ENCODE peak calls at places on chromosome 21, in five cellular contexts. T, D, A, F and U are unnamed samples.

GRCh38 chr21:14988760-14989159 is 76.0 kb downstream of the NRIP1 start:
- DNase-seq in T (no peak), D (no peak), A (no peak), F (no peak), U (no peak)

GRCh38 chr21:25903599-25903998 is 168.8 kb downstream of the GABPA start:
- DNase-seq in T (no peak), D (no peak), A (no peak), F (no peak), U (no peak)

GRCh38 chr21:18334066-18334465 is 69.5 kb downstream of the TMPRSS15 start:
- DNase-seq in T (no peak), D (no peak), A (no peak), F (no peak), U (no peak)

GRCh38 chr21:29473808-29474207 is 175.1 kb downstream of the BACH1 start:
- DNase-seq in T (no peak), D (no peak), A (no peak), F (no peak), U (no peak)

GRCh38 chr21:44567481-44568171 is 5.9 kb upstream of the KRTAP10-4 start:
- DNase-seq in T (no peak), D (no peak), A (no peak), F (no peak), U (no peak)

GRCh38 chr21:14013056-14013603 is 197.6 kb downstream of the LIPI start:
- DNase-seq in T (no peak), D (no peak), A (no peak), F (no peak), U (no peak)

GRCh38 chr21:26169061-26169610 is 1.4 kb downstream of the APP start:
- DNase-seq in T (peak; percentile 55), D (peak; percentile 33), A (peak; percentile 79), F (no peak), U (peak; percentile 33)

GRCh38 chr21:44892536-44893277 is 19.2 kb upstream of the PTTG1IP start:
- DNase-seq in T (peak; percentile 80), D (peak; percentile 67), A (peak; percentile 66), F (peak; percentile 49), U (peak; percentile 76)

GRCh38 chr21:45162809-45163208 is 88.4 kb downstream of the ADARB1 start:
- DNase-seq in T (no peak), D (no peak), A (no peak), F (no peak), U (no peak)

GRCh38 chr21:39809936-39810335 is 57.3 kb upstream of the PCP4 start:
- DNase-seq in T (no peak), D (no peak), A (no peak), F (no peak), U (no peak)

GRCh38 chr21:19440792-19441494 is 1037.4 kb upstream of the TMPRSS15 start:
- DNase-seq in T (no peak), D (no peak), A (no peak), F (no peak), U (no peak)

GRCh38 chr21:31372176-31372765 is 28.2 kb upstream of the TIAM1 start:
- DNase-seq in T (no peak), D (no peak), A (no peak), F (no peak), U (no peak)

GRCh38 chr21:45102391-45102932 is 28.1 kb downstream of the ADARB1 start:
- DNase-seq in T (no peak), D (no peak), A (no peak), F (no peak), U (no peak)

GRCh38 chr21:21137986-21138385 is 139.8 kb downstream of the NCAM2 start:
- DNase-seq in T (no peak), D (no peak), A (no peak), F (no peak), U (no peak)

GRCh38 chr21:25910809-25911208 is 176.0 kb downstream of the GABPA start:
- DNase-seq in T (no peak), D (no peak), A (no peak), F (no peak), U (no peak)

GRCh38 chr21:36178349-36178748 is 21.7 kb downstream of the DOP1B start:
- DNase-seq in T (no peak), D (no peak), A (no peak), F (no peak), U (no peak)

GRCh38 chr21:14833221-14833620 is 231.6 kb downstream of the NRIP1 start:
- DNase-seq in T (no peak), D (no peak), A (no peak), F (no peak), U (no peak)

GRCh38 chr21:14554948-14555347 is 8.8 kb upstream of the SAMSN1 start:
- DNase-seq in T (no peak), D (no peak), A (no peak), F (no peak), U (no peak)

GRCh38 chr21:40615503-40616376 is 231.2 kb downstream of the DSCAM start:
- DNase-seq in T (no peak), D (no peak), A (peak; percentile 40), F (no peak), U (no peak)

GRCh38 chr21:39388038-39388810 is 39.3 kb upstream of the HMGN1 start:
- DNase-seq in T (peak; percentile 96), D (peak; percentile 87), A (peak; percentile 94), F (peak; percentile 83), U (peak; percentile 84)

DNA sequence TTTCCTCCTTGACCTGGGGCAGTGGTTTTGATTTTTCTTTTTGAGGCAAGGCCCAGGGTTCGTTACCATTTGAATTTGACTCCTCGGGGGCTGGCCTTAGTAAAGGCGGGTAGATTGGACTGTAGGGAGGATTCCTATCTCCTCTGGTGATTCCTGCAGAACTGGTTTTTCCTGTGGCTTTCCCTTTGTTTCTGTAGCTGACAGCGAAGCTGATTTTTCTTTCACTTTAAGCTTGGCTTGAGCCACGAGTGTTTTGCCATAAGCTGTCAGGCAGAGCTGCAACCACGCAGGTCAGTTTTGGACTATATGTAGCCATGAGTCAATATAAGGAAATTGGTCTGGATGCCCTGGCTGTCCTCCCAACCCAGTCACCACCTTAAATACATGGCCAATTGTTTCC is 28.7 kb upstream of the KCNJ15 start:
- DNase-seq in T (no peak), D (no peak), A (no peak), F (no peak), U (no peak)
- H3K9me3 ChIP-seq in T (peaks cover 39% of the 10 kb centered on the region), D (no peaks in the 10 kb centered on the region), A (peaks cover 12% of the 10 kb centered on the region), F (peaks cover 29% of the 10 kb centered on the region), U (peaks cover 64% of the 10 kb centered on the region)

GRCh38 chr21:46323227-46323709 is 402 bp downstream of the C21orf58 start:
- DNase-seq in T (no peak), D (no peak), A (peak; percentile 44), F (no peak), U (no peak)
- H3K27ac ChIP-seq in T (peak overlapping the region; percentile 46), D (peak overlapping the region; percentile 99), A (peak overlapping the region; percentile 3), F (no peak overlapping the region), U (peak overlapping the region; percentile 10)

GRCh38 chr21:10641107-10641506 is 119.7 kb downstream of the TPTE start:
- DNase-seq in T (no peak), D (no peak), A (no peak), F (no peak), U (no peak)
- H3K9me3 ChIP-seq in T (peaks cover 27% of the 10 kb centered on the region), D (no peaks in the 10 kb centered on the region), A (peaks cover 31% of the 10 kb centered on the region), F (peaks cover 11% of the 10 kb centered on the region), U (peaks cover 17% of the 10 kb centered on the region)

GRCh38 chr21:23881783-23882182 is 1725.5 kb downstream of the MRPL39 start:
- DNase-seq in T (no peak), D (no peak), A (no peak), F (no peak), U (no peak)

GRCh38 chr21:23890652-23891051 is 1716.6 kb downstream of the MRPL39 start:
- DNase-seq in T (no peak), D (no peak), A (no peak), F (no peak), U (no peak)

GRCh38 chr21:23887709-23888303 is 1719.5 kb downstream of the MRPL39 start:
- DNase-seq in T (no peak), D (no peak), A (no peak), F (no peak), U (no peak)

DNA sequence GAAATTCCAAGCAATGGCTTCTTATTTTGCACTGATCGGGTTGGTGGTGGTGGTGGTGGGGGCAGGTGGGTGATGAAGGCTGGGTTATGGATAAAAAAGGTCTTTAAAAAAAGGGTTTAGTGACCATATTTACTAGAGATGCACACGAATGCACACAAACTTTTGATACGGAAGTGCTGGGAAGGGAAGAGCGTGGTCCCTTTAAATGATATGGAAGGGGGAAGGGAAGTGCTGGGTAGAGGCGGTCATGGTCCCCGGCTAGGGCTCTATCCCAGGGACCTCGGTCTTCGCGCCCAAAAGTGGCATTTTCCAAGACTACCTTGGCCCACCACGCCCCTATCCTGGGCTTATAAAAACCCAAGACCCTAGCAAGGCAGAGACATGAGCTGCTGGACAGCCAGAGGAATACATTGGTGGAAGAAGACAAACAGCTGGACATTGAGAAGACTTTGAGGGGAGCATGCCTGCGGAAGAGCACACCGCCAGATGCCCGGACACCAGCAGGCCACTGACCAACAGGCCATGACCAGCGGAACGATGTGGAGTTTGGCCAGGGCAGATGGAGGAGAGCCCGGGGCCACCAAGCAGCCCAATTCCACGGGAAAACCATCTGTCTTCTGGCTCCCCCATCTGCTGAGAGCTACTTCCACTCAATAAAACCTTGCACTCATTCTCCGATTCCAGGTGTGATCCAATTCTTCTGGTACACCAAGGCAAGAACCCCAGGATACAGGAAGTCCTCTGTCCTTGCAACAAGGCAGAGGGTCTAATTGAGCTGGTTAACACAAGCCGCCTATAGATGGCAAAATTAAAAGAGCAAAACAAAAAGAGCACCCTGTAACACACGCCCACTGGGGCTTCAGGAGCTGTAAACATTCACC is 1720.2 kb downstream of the MRPL39 start:
- DNase-seq in T (no peak), D (no peak), A (no peak), F (no peak), U (no peak)
- H3K27ac ChIP-seq in T (no peak overlapping the region), D (no peak overlapping the region), A (no peak overlapping the region), F (no peak overlapping the region), U (no peak overlapping the region)

GRCh38 chr21:34280389-34280795 is 83.4 kb upstream of the KCNE2 start:
- DNase-seq in T (peak; percentile 73), D (peak; percentile 40), A (peak; percentile 43), F (no peak), U (no peak)

GRCh38 chr21:34280987-34281386 is 82.8 kb upstream of the KCNE2 start:
- DNase-seq in T (peak; percentile 62), D (no peak), A (no peak), F (no peak), U (no peak)

GRCh38 chr21:34279285-34279684 is 84.5 kb upstream of the KCNE2 start:
- DNase-seq in T (no peak), D (no peak), A (no peak), F (no peak), U (no peak)

GRCh38 chr21:34278451-34278850 is 85.4 kb upstream of the KCNE2 start:
- DNase-seq in T (no peak), D (no peak), A (no peak), F (no peak), U (no peak)

DNA sequence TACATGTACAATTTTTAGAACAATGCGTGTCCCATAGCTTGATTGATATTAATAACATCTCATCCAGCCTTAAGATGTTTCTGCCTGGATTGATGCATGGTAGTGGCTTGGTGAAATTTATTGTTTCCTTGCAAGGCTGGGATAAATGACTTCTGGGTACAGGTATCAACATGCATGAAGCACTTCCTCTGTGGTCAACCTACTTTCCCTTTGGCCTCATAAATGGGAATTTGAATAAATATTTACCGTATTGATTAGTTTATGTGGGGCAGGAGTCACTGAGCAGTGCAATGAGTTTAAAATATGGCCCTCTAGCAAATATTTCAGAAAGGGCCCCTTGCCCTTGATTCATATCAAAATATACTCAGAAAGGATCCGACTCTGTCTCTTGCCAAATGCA is 83.9 kb upstream of the KCNE2 start:
- DNase-seq in T (no peak), D (no peak), A (no peak), F (no peak), U (no peak)
- H3K9me3 ChIP-seq in T (no peaks in the 10 kb centered on the region), D (no peaks in the 10 kb centered on the region), A (no peaks in the 10 kb centered on the region), F (no peaks in the 10 kb centered on the region), U (no peaks in the 10 kb centered on the region)